ENCODE peak calls at places on chromosome 17, in seven cellular contexts. V, N, C, A, O, L and Q are unnamed samples.

GRCh38 chr17:56593073-56593740 is at the start of gene NOG:
- DNase-seq in V (no peak), N (no peak), C (no peak), A (no peak), O (no peak), L (peak), Q (peak)

GRCh38 chr17:31085563-31085962 is 9.2 kb upstream of the NF1 start:
- DNase-seq in V (peak), N (no peak), C (no peak), A (no peak), O (no peak), L (no peak), Q (no peak)

GRCh38 chr17:79851461-79851817 is 12.2 kb upstream of the CBX4 start:
- DNase-seq in V (no peak), N (peak), C (no peak), A (no peak), O (no peak), L (no peak), Q (peak)

GRCh38 chr17:45070809-45071208 is 9.7 kb downstream of the NMT1 start:
- DNase-seq in V (no peak), N (no peak), C (no peak), A (no peak), O (no peak), L (no peak), Q (no peak)

GRCh38 chr17:44982113-44982702 is 14.1 kb upstream of the C1QL1 start:
- DNase-seq in V (no peak), N (no peak), C (no peak), A (no peak), O (no peak), L (no peak), Q (no peak)

GRCh38 chr17:43211480-43212402 is at the start of gene TMEM106A:
- DNase-seq in V (no peak), N (peak), C (peak), A (peak), O (peak), L (no peak), Q (peak)

GRCh38 chr17:79414063-79414462 is 196.8 kb downstream of the RBFOX3 start:
- DNase-seq in V (no peak), N (no peak), C (no peak), A (no peak), O (no peak), L (no peak), Q (no peak)

GRCh38 chr17:60135160-60135950 is 14.4 kb upstream of the CA4 start:
- DNase-seq in V (peak), N (peak), C (no peak), A (peak), O (peak), L (peak), Q (peak)

GRCh38 chr17:29124135-29124930 is 55.9 kb downstream of the MYO18A start:
- DNase-seq in V (peak), N (no peak), C (no peak), A (no peak), O (peak), L (peak), Q (peak)

GRCh38 chr17:20256144-20256543 is 211.2 kb downstream of the LGALS9B start:
- DNase-seq in V (no peak), N (no peak), C (no peak), A (no peak), O (no peak), L (no peak), Q (no peak)

GRCh38 chr17:57293077-57293476 is 36.8 kb downstream of the MSI2 start:
- DNase-seq in V (no peak), N (peak), C (no peak), A (no peak), O (peak), L (no peak), Q (peak)

GRCh38 chr17:6231886-6232767 is 161.9 kb downstream of the WSCD1 start:
- DNase-seq in V (no peak), N (no peak), C (no peak), A (no peak), O (no peak), L (no peak), Q (no peak)

GRCh38 chr17:80816241-80817103 is 175.2 kb upstream of the CHMP6 start:
- DNase-seq in V (no peak), N (no peak), C (no peak), A (no peak), O (no peak), L (peak), Q (no peak)

GRCh38 chr17:34382586-34383224 is 19.7 kb upstream of the CCL1 start:
- DNase-seq in V (no peak), N (no peak), C (no peak), A (peak), O (no peak), L (peak), Q (no peak)

GRCh38 chr17:37430051-37430591 is 23.4 kb downstream of the TADA2A start:
- DNase-seq in V (peak), N (no peak), C (no peak), A (no peak), O (no peak), L (no peak), Q (no peak)

GRCh38 chr17:61490540-61490975 is 38.3 kb downstream of the TBX4 start:
- DNase-seq in V (no peak), N (no peak), C (no peak), A (no peak), O (no peak), L (no peak), Q (no peak)

GRCh38 chr17:73142763-73143395 is 21.9 kb upstream of the SSTR2 start:
- DNase-seq in V (no peak), N (no peak), C (no peak), A (no peak), O (no peak), L (no peak), Q (no peak)

GRCh38 chr17:74442670-74443515 is 11.0 kb downstream of the GPRC5C start:
- DNase-seq in V (peak), N (peak), C (no peak), A (no peak), O (peak), L (peak), Q (peak)

GRCh38 chr17:9409430-9409829 is 166.2 kb downstream of the STX8 start:
- DNase-seq in V (no peak), N (no peak), C (no peak), A (no peak), O (no peak), L (peak), Q (no peak)

GRCh38 chr17:32349503-32349853 is 479 bp upstream of the ZNF207 start:
- DNase-seq in V (no peak), N (no peak), C (no peak), A (no peak), O (no peak), L (peak), Q (no peak)

GRCh38 chr17:80279895-80280294 is 19.2 kb downstream of the RNF213 start:
- DNase-seq in V (no peak), N (no peak), C (no peak), A (no peak), O (no peak), L (peak), Q (no peak)

GRCh38 chr17:3025421-3026124 is 37.8 kb downstream of the OR1D5 start:
- DNase-seq in V (no peak), N (no peak), C (no peak), A (no peak), O (no peak), L (no peak), Q (no peak)

GRCh38 chr17:2239882-2240430 is 63.6 kb downstream of the SMG6 start:
- DNase-seq in V (no peak), N (no peak), C (no peak), A (peak), O (no peak), L (no peak), Q (no peak)

GRCh38 chr17:60086822-60087591 is 8.3 kb upstream of the HEATR6 start:
- DNase-seq in V (no peak), N (no peak), C (peak), A (no peak), O (no peak), L (no peak), Q (no peak)

GRCh38 chr17:44350733-44351226 is 5.7 kb downstream of the GRN start:
- DNase-seq in V (peak), N (no peak), C (no peak), A (peak), O (peak), L (peak), Q (peak)

GRCh38 chr17:39530513-39530912 is 69.2 kb downstream of the CDK12 start:
- DNase-seq in V (no peak), N (no peak), C (no peak), A (no peak), O (no peak), L (no peak), Q (no peak)

GRCh38 chr17:39531252-39531651 is 70.0 kb downstream of the CDK12 start:
- DNase-seq in V (no peak), N (no peak), C (no peak), A (no peak), O (no peak), L (no peak), Q (no peak)

GRCh38 chr17:39525801-39526506 is 64.7 kb downstream of the CDK12 start:
- DNase-seq in V (no peak), N (no peak), C (no peak), A (no peak), O (no peak), L (no peak), Q (no peak)

GRCh38 chr17:39529455-39529854 is 68.2 kb downstream of the CDK12 start:
- DNase-seq in V (peak), N (no peak), C (no peak), A (no peak), O (no peak), L (no peak), Q (no peak)

DNA sequence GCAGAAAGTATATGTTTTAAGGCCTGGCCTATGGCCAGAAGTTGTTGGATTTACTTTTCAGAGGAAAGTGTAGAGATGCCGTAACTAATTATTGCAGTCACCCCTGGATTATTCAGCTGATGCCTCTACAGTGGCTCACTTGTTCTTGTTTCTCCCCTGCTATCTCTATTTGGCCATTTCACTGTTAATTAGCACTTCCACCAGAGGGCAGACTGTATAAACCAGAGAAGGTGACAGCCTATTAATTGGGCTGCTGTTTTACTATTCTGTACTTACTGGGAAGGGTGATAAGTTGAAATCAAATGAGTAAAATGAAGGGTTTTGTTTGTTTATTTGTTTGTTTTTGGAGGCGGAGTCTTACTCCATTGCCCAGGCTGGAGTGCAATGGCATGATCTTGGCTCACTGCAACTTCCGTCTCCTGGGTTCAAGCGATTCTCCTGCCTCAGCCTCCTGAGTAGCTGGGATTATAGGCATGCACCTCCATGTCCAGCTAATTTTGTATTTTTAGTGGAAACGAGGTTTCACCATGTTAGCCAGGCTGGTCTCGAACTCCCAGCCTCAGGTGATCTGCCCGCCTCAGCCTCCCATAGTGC is 66.0 kb downstream of the CDK12 start:
- DNase-seq in V (peak), N (peak), C (no peak), A (no peak), O (peak), L (no peak), Q (peak)
- TF ChIP-seq JUND in V (no peak), N (no peak), C (no peak), A (no peak), O (no peak), L (no peak), Q (no peak)

GRCh38 chr17:48537316-48537715 is 6.5 kb upstream of the HOXB1 start:
- DNase-seq in V (no peak), N (no peak), C (no peak), A (no peak), O (no peak), L (no peak), Q (no peak)

GRCh38 chr17:48541036-48541573 is 3.8 kb downstream of the HOXB2 start:
- DNase-seq in V (no peak), N (no peak), C (no peak), A (no peak), O (no peak), L (no peak), Q (no peak)

GRCh38 chr17:48540213-48540612 is 4.7 kb downstream of the HOXB2 start:
- DNase-seq in V (no peak), N (no peak), C (no peak), A (no peak), O (no peak), L (no peak), Q (no peak)

GRCh38 chr17:48541574-48542113 is 3.3 kb downstream of the HOXB2 start:
- DNase-seq in V (peak), N (no peak), C (no peak), A (no peak), O (no peak), L (peak), Q (peak)

DNA sequence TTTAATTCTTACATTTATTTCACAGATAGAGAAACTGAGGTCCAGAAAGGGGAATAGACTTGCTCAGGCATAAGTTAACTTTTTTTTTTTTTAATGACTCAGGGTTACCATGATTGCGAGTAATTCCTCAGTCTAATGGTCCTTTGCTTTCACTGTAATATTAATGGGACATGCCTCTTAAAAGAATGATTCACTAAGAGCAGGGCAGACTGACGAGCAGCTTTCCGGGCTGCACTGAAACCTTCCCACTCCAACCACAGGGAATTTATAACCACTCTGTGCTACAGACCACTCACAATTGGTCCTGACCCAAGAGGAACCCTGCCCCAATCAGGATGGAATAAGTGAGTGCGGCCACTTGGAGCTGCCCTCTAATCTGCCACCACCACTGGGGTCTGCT is 5.7 kb downstream of the HOXB2 start:
- DNase-seq in V (no peak), N (no peak), C (no peak), A (no peak), O (no peak), L (no peak), Q (no peak)
- TF ChIP-seq JUND in V (no peak), N (no peak), C (no peak), A (no peak), O (no peak), L (no peak), Q (no peak)

GRCh38 chr17:49204521-49204920 is 5.9 kb downstream of the GNGT2 start:
- DNase-seq in V (peak), N (no peak), C (no peak), A (no peak), O (no peak), L (no peak), Q (no peak)
- TF ChIP-seq JUND in V (no peak), N (no peak), C (no peak), A (no peak), O (no peak), L (no peak), Q (no peak)

GRCh38 chr17:71467719-71468118 is 653.1 kb upstream of the SOX9 start:
- DNase-seq in V (no peak), N (no peak), C (no peak), A (no peak), O (no peak), L (no peak), Q (no peak)

GRCh38 chr17:71464241-71464640 is 656.6 kb upstream of the SOX9 start:
- DNase-seq in V (no peak), N (no peak), C (no peak), A (no peak), O (no peak), L (no peak), Q (no peak)

GRCh38 chr17:71472809-71473789 is 647.7 kb upstream of the SOX9 start:
- DNase-seq in V (peak), N (peak), C (peak), A (no peak), O (peak), L (peak), Q (peak)

GRCh38 chr17:71470062-71470461 is 650.8 kb upstream of the SOX9 start:
- DNase-seq in V (no peak), N (no peak), C (no peak), A (no peak), O (no peak), L (no peak), Q (no peak)
- TF ChIP-seq JUND in V (no peak), N (no peak), C (no peak), A (no peak), O (no peak), L (no peak), Q (no peak)